ENCODE peak calls at places on chromosome 12, in ten cellular contexts. L is fibroblast of the conjunctiva; A is T-helper 2 cell; Y is fibroblast of mammary gland; P is stomach; M is activated gamma-delta T cell treated with anti-CD3 and anti-CD28 coated beads, Interleukin-2, amount 50 U/mL, for 16 hours; R is CD8-positive, alpha-beta T cell; S is fibroblast of lung; G is NCI-H2081; J is retina. Q is an unnamed sample.

GRCh38 chr12:115023898-115024297 is 339.9 kb upstream of the TBX3 start:
- DNase-seq in P (no peak), L (no peak), A (no peak), M (no peak), R (no peak), S (no peak), Y (no peak), G (no peak), J (no peak), Q (no peak)

GRCh38 chr12:126051611-126052107 is 986.4 kb downstream of the AACS start:
- DNase-seq in S (peak), J (no peak), A (no peak), M (no peak), Y (peak), G (peak), R (no peak), P (no peak), L (no peak), Q (no peak)

GRCh38 chr12:118874698-118875548 is 106.4 kb upstream of the SRRM4 start:
- DNase-seq in M (no peak), R (no peak), A (no peak), P (no peak), J (no peak), G (no peak), L (no peak), Y (no peak), S (no peak), Q (no peak)

GRCh38 chr12:57198329-57198728 is 18.3 kb upstream of the NXPH4 start:
- DNase-seq in A (no peak), S (no peak), R (no peak), J (no peak), Y (no peak), G (no peak), M (no peak), P (no peak), L (no peak), Q (no peak)

GRCh38 chr12:12696562-12697383 is 790 bp upstream of the GPR19 start:
- DNase-seq in G (peak), J (peak), P (peak), S (peak), M (peak), R (peak), A (peak), Y (peak), L (peak), Q (peak)

GRCh38 chr12:132161046-132161781 is 17.0 kb downstream of the NOC4L start:
- DNase-seq in P (no peak), J (no peak), L (peak), M (no peak), A (no peak), S (peak), Y (peak), G (no peak), R (no peak), Q (no peak)

GRCh38 chr12:104063712-104064030 is 660 bp upstream of the HCFC2 start:
- DNase-seq in A (no peak), L (no peak), P (no peak), Y (peak), M (peak), R (no peak), J (no peak), S (no peak), G (no peak), Q (peak)

GRCh38 chr12:124901003-124901402 is 13.4 kb downstream of the UBC start:
- DNase-seq in A (no peak), S (no peak), L (no peak), Y (no peak), R (no peak), G (no peak), P (no peak), J (no peak), M (no peak), Q (no peak)

GRCh38 chr12:47858511-47859266 is 39.0 kb upstream of the HDAC7 start:
- DNase-seq in M (no peak), R (no peak), G (no peak), L (no peak), Y (no peak), J (no peak), P (no peak), A (no peak), S (no peak), Q (no peak)

GRCh38 chr12:27667540-27667939 is 28.7 kb upstream of the REP15 start:
- DNase-seq in G (no peak), M (no peak), J (no peak), L (peak), P (no peak), A (no peak), S (peak), R (no peak), Y (peak), Q (no peak)

GRCh38 chr12:14275886-14276285 is 89.6 kb upstream of the ATF7IP start:
- DNase-seq in L (no peak), Y (no peak), G (no peak), P (no peak), A (no peak), R (no peak), M (no peak), S (no peak), J (no peak), Q (no peak)

GRCh38 chr12:27511031-27511722 is 12.8 kb upstream of the PPFIBP1 start:
- DNase-seq in P (no peak), R (no peak), Y (peak), A (no peak), M (no peak), L (no peak), G (no peak), J (no peak), S (peak), Q (no peak)

GRCh38 chr12:54277823-54278276 is 2.1 kb downstream of the CBX5 start:
- DNase-seq in R (no peak), S (peak), M (no peak), L (no peak), G (no peak), P (no peak), J (no peak), A (no peak), Y (peak), Q (no peak)

GRCh38 chr12:125004621-125005020 is 11.2 kb downstream of the BRI3BP start:
- DNase-seq in L (no peak), G (no peak), A (no peak), P (no peak), J (no peak), R (no peak), S (no peak), Y (no peak), M (no peak), Q (no peak)

GRCh38 chr12:123231931-123232330 is 1.0 kb downstream of the MPHOSPH9 start:
- DNase-seq in G (peak), R (no peak), J (no peak), A (no peak), L (no peak), P (no peak), Y (no peak), S (no peak), M (no peak), Q (no peak)

GRCh38 chr12:47207005-47207717 is 127.4 kb upstream of the AMIGO2 start:
- DNase-seq in Y (no peak), M (no peak), P (no peak), R (peak), L (no peak), A (peak), S (no peak), J (no peak), G (no peak), Q (peak)

GRCh38 chr12:64737539-64737938 is 21.7 kb downstream of the GNS start:
- DNase-seq in R (peak), S (no peak), A (peak), L (no peak), Y (no peak), G (peak), J (no peak), P (no peak), M (no peak), Q (no peak)

GRCh38 chr12:45695035-45695434 is 34.5 kb upstream of the ARID2 start:
- DNase-seq in S (peak), R (no peak), J (no peak), L (no peak), G (no peak), Y (no peak), M (no peak), P (no peak), A (no peak), Q (no peak)

GRCh38 chr12:42534184-42534838 is 55.2 kb downstream of the PRICKLE1 start:
- DNase-seq in Y (no peak), P (no peak), L (no peak), G (no peak), R (no peak), S (no peak), A (no peak), M (no peak), J (no peak), Q (no peak)

GRCh38 chr12:42238240-42239140 is at the start of gene YAF2:
- DNase-seq in A (peak), R (peak), S (peak), G (peak), P (peak), J (peak), Y (peak), M (peak), L (peak), Q (peak)

Q was measured in body of pancreas.